ENCODE peak calls at places on chromosomes 1 and 21, in nine cellular contexts. C, E, Y, B, U, W, S, R and F are unnamed samples.

GRCh38 chr1:203720253-203720652 is 44.7 kb upstream of the LAX1 start:
- DNase-seq in E (no peak), B (no peak), Y (no peak), C (no peak), S (no peak), U (peak), W (no peak), R (no peak), F (no peak)

GRCh38 chr1:38728176-38728908 is 131.2 kb downstream of the RRAGC start:
- DNase-seq in C (peak), R (peak), W (peak), B (peak), S (peak), Y (no peak), U (peak), E (peak), F (no peak)

GRCh38 chr1:185532853-185533252 is 201.3 kb upstream of the HMCN1 start:
- DNase-seq in S (no peak), B (no peak), C (no peak), R (no peak), W (no peak), E (no peak), Y (no peak), U (no peak), F (no peak)

GRCh38 chr1:12778061-12778460 is 4.5 kb downstream of the PRAMEF12 start:
- DNase-seq in Y (no peak), E (no peak), C (no peak), R (no peak), U (no peak), B (no peak), W (no peak), S (no peak), F (no peak)

GRCh38 chr1:20981903-20982695 is 194.6 kb downstream of the EIF4G3 start:
- DNase-seq in R (peak), S (no peak), U (peak), B (no peak), Y (peak), E (no peak), W (peak), C (no peak), F (no peak)

GRCh38 chr1:36768486-36769178 is 265.7 kb downstream of the GRIK3 start:
- DNase-seq in C (no peak), E (no peak), Y (no peak), W (no peak), S (no peak), R (no peak), B (no peak), U (no peak), F (peak)

GRCh38 chr1:51768971-51769601 is 109.4 kb downstream of the NRDC start:
- DNase-seq in U (peak), R (peak), S (no peak), E (peak), C (no peak), Y (peak), W (peak), B (no peak), F (no peak)

GRCh38 chr1:228150458-228151169 is 884 bp downstream of the GJC2 start:
- DNase-seq in W (peak), C (peak), U (no peak), S (no peak), E (no peak), B (no peak), R (peak), Y (no peak), F (peak)

GRCh38 chr1:245099401-245099800 is 55.4 kb upstream of the KIF26B start:
- DNase-seq in S (no peak), B (no peak), C (no peak), W (no peak), U (no peak), R (no peak), E (no peak), Y (no peak), F (no peak)

GRCh38 chr1:82160903-82161302 is 360.2 kb downstream of the ADGRL2 start:
- DNase-seq in U (no peak), R (no peak), Y (no peak), B (no peak), S (no peak), E (no peak), W (no peak), C (no peak), F (no peak)

GRCh38 chr1:229819091-229819490 is 193.0 kb downstream of the URB2 start:
- DNase-seq in Y (no peak), B (no peak), C (no peak), W (no peak), U (peak), S (no peak), R (no peak), E (no peak), F (no peak)

GRCh38 chr1:180360333-180361075 is 130.4 kb downstream of the LHX4 start:
- DNase-seq in C (no peak), U (peak), W (peak), S (no peak), Y (no peak), E (peak), B (no peak), R (peak), F (no peak)

GRCh38 chr1:206635080-206635982 is at the start of gene DYRK3:
- DNase-seq in E (peak), U (peak), S (peak), Y (peak), C (peak), R (peak), B (peak), W (peak), F (peak)

GRCh38 chr1:19450811-19451564 is 34.4 kb downstream of the CAPZB start:
- DNase-seq in E (peak), S (peak), C (no peak), R (peak), B (no peak), U (peak), W (peak), Y (peak), F (no peak)

GRCh38 chr21:23394458-23394857 is 2212.8 kb downstream of the MRPL39 start:
- DNase-seq in R (no peak), C (no peak), U (peak), Y (no peak), S (no peak), E (no peak), B (no peak), W (no peak), F (no peak)

GRCh38 chr1:119554188-119554587 is 47.2 kb downstream of the HSD3B1 start:
- DNase-seq in W (peak), U (no peak), B (peak), Y (no peak), E (peak), S (peak), C (peak), R (peak), F (no peak)

GRCh38 chr1:6142036-6142621 is 38.0 kb downstream of the CHD5 start:
- DNase-seq in E (no peak), Y (no peak), S (no peak), W (no peak), U (no peak), B (no peak), R (no peak), C (no peak), F (no peak)

GRCh38 chr1:67955591-67955990 is 94.8 kb downstream of the DIRAS3 start:
- DNase-seq in S (no peak), Y (no peak), C (no peak), B (no peak), R (no peak), E (no peak), U (no peak), W (no peak), F (no peak)

GRCh38 chr1:174999926-175000696 is at the start of gene CACYBP:
- DNase-seq in B (peak), W (peak), R (peak), C (peak), Y (peak), U (no peak), E (no peak), S (no peak), F (peak)

GRCh38 chr1:153364766-153365678 is 7.4 kb downstream of the S100A9 start:
- DNase-seq in U (peak), S (no peak), B (no peak), R (no peak), W (no peak), Y (no peak), C (no peak), E (no peak), F (no peak)

GRCh38 chr21:30434033-30434631 is 4.1 kb downstream of the KRTAP13-4 start:
- DNase-seq in U (peak), Y (peak), S (no peak), B (peak), C (no peak), E (no peak), W (no peak), R (no peak), F (no peak)

GRCh38 chr1:106646261-106646660 is 410.2 kb upstream of the PRMT6 start:
- DNase-seq in R (no peak), E (no peak), B (no peak), C (no peak), U (no peak), Y (no peak), W (no peak), S (no peak), F (no peak)

GRCh38 chr21:42306366-42307035 is 8.7 kb downstream of the TFF3 start:
- DNase-seq in Y (no peak), C (no peak), E (no peak), B (peak), U (no peak), W (no peak), S (no peak), R (no peak), F (no peak)

GRCh38 chr1:203464226-203464625 is 11.4 kb upstream of the PRELP start:
- DNase-seq in B (no peak), E (no peak), W (no peak), R (no peak), Y (no peak), C (no peak), U (peak), S (no peak), F (no peak)

GRCh38 chr1:64574301-64574700 is 104.4 kb downstream of the CACHD1 start:
- DNase-seq in Y (no peak), U (peak), E (no peak), B (no peak), R (no peak), W (peak), C (no peak), S (peak), F (no peak)

GRCh38 chr1:2375246-2375922 is 16.0 kb downstream of the MORN1 start:
- DNase-seq in S (no peak), C (no peak), R (no peak), U (no peak), Y (peak), E (no peak), W (no peak), B (no peak), F (no peak)

GRCh38 chr1:200558866-200559459 is 61.6 kb downstream of the KIF14 start:
- DNase-seq in Y (peak), E (peak), R (peak), B (no peak), C (peak), U (peak), W (peak), S (peak), F (peak)

GRCh38 chr1:206002833-206003532 is at the start of gene RAB7B:
- DNase-seq in W (peak), E (no peak), U (peak), Y (no peak), S (no peak), C (peak), R (peak), B (peak), F (peak)

GRCh38 chr21:26826801-26827200 is 18.4 kb downstream of the ADAMTS1 start:
- DNase-seq in W (no peak), Y (no peak), S (no peak), U (no peak), E (no peak), B (no peak), C (no peak), R (peak), F (no peak)

DNA sequence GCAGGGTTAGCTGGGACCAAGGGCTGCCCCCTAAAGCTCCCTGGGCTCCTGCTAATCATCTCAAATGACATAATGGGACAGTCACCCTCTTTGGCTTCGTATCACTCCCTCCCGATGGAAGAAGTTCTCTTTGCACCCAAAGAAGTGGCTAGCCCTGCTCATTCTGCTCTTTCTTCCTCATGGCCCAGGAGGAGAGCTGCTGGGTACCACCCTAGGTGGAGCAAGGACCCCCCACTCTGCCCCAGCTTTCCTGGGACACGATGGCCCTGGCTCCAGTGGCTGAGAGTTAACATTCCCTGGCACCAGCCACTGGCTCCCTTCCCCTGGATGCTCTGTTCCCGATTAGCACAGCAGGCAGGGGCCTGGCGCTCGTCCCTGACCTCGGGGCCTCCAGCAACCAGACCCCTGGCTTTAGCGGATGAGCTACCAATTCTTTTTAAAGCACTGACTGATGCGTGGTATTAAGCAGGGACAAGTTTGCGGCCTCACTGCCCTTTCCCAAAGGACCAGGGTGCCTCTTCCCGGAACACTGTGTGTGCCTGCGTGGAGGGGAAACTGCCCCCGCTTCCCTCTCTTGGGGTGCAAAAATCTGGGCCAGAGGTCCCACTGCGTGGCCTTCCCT is 1.2 kb downstream of the MYOM3 start:
- DNase-seq in E (no peak), R (no peak), W (no peak), S (no peak), B (no peak), U (no peak), C (peak), Y (no peak), F (no peak)
- H3K4me3 ChIP-seq in E (no peak), R (no peak), W (no peak), S (no peak), B (no peak), U (no peak), C (peak), Y (no peak), F (no peak)

GRCh38 chr21:31630062-31630711 is 29.3 kb upstream of the SOD1 start:
- DNase-seq in W (peak), Y (peak), S (peak), B (peak), U (peak), E (peak), C (no peak), R (peak), F (no peak)

GRCh38 chr21:31636874-31637273 is 22.6 kb upstream of the SOD1 start:
- DNase-seq in U (no peak), R (no peak), S (no peak), E (no peak), B (no peak), Y (no peak), W (no peak), C (no peak), F (no peak)

DNA sequence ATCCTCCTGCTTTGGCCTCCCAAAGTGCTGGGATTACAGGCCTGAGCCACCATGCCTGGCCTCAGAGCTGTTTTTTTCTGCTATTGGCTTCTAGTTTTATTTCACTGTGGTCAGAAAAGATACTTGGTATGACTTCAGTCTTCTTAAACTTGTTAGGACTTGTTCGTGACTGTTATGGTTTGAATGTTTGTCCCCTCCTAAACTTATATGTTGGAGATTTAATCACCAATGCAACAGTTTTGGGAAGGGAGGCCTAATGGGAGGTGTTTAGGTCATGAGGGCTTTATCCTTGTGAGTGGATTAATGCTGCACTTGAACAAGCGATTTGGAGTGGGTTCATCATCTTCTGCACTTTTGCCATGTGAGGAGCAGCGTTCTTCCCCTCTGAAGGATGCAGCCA is 24.5 kb upstream of the SOD1 start:
- DNase-seq in W (no peak), U (no peak), R (no peak), C (no peak), Y (no peak), B (no peak), E (no peak), S (no peak), F (no peak)
- H3K4me3 ChIP-seq in W (no peak), U (no peak), R (no peak), C (no peak), Y (no peak), B (no peak), E (no peak), S (no peak), F (no peak)

GRCh38 chr1:63294797-63295594 is 27.4 kb upstream of the FOXD3 start:
- DNase-seq in R (no peak), U (no peak), C (no peak), S (no peak), B (no peak), E (no peak), W (no peak), Y (peak), F (no peak)
- H3K4me3 ChIP-seq in R (no peak), U (no peak), C (no peak), S (no peak), B (no peak), E (no peak), W (no peak), Y (no peak), F (no peak)

GRCh38 chr1:202235003-202235660 is 41.5 kb downstream of the LGR6 start:
- DNase-seq in E (no peak), C (no peak), W (no peak), U (no peak), B (no peak), S (no peak), Y (no peak), R (no peak), F (no peak)

GRCh38 chr1:202237052-202237451 is 43.5 kb downstream of the LGR6 start:
- DNase-seq in C (no peak), B (no peak), S (no peak), U (peak), R (peak), W (peak), Y (peak), E (no peak), F (no peak)

GRCh38 chr1:202233824-202234223 is 40.2 kb downstream of the LGR6 start:
- DNase-seq in R (no peak), S (no peak), W (no peak), E (no peak), Y (no peak), B (no peak), C (no peak), U (no peak), F (no peak)

GRCh38 chr1:202234331-202235002 is 40.9 kb downstream of the LGR6 start:
- DNase-seq in U (no peak), C (no peak), W (peak), B (no peak), E (no peak), Y (no peak), R (peak), S (no peak), F (no peak)

GRCh38 chr1:202235856-202236837 is 42.5 kb downstream of the LGR6 start:
- DNase-seq in Y (peak), W (peak), B (peak), S (peak), E (peak), C (peak), R (peak), U (peak), F (peak)
- H3K4me3 ChIP-seq in Y (no peak), W (no peak), B (no peak), S (no peak), E (peak), C (no peak), R (peak), U (peak), F (no peak)

GRCh38 chr1:218350909-218351616 is 5.9 kb downstream of the TGFB2 start:
- DNase-seq in R (peak), C (no peak), Y (no peak), S (no peak), B (no peak), W (peak), U (peak), E (no peak), F (no peak)
- H3K4me3 ChIP-seq in R (peak), C (peak), Y (no peak), S (no peak), B (no peak), W (peak), U (peak), E (peak), F (peak)

DNA sequence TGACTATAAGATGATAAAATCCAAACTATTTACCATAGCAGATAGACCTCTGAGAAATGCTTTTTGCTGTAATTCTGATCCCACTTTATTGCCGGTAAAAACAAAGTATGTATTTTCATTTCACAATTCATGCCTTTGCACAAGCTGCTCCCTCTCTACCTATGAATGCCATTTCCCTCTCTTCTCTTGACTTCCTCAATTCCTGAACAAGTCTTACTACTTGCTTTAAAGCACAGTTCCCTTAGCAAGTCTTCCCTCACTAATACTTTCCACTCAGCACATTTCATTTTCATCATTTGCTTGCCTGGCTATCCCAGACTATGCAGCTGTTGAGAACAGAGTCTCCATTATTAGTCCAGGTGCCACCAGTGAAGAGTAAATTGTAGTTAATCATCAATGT is 13.8 kb downstream of the GPATCH2 start:
- DNase-seq in E (no peak), B (no peak), C (no peak), Y (no peak), R (peak), U (no peak), W (no peak), S (no peak), F (no peak)
- H3K4me3 ChIP-seq in E (no peak), B (no peak), C (no peak), Y (no peak), R (no peak), U (no peak), W (no peak), S (no peak), F (no peak)

GRCh38 chr21:44869860-44870747 is 3.4 kb downstream of the PTTG1IP start:
- DNase-seq in E (peak), W (peak), Y (peak), R (peak), U (peak), S (peak), C (peak), B (peak), F (no peak)

GRCh38 chr21:44870748-44871495 is 2.6 kb downstream of the PTTG1IP start:
- DNase-seq in U (peak), Y (peak), C (peak), B (peak), W (no peak), E (no peak), S (no peak), R (no peak), F (peak)

GRCh38 chr21:44872568-44873355 is 728 bp downstream of the PTTG1IP start:
- DNase-seq in U (peak), S (no peak), R (peak), C (peak), B (peak), E (no peak), Y (no peak), W (peak), F (peak)

GRCh38 chr21:44872266-44872567 is 1.3 kb downstream of the PTTG1IP start:
- DNase-seq in C (no peak), S (no peak), U (no peak), R (no peak), B (no peak), W (no peak), Y (peak), E (no peak), F (no peak)

GRCh38 chr21:44871576-44872265 is 1.8 kb downstream of the PTTG1IP start:
- DNase-seq in B (peak), E (peak), S (no peak), W (peak), Y (peak), C (no peak), R (peak), U (peak), F (peak)
- H3K4me3 ChIP-seq in B (peak), E (peak), S (peak), W (peak), Y (no peak), C (peak), R (peak), U (peak), F (peak)